ENCODE peak calls at places on chromosomes 1 and 21, in ten cellular contexts. C is HCT116, K is H7, B is fibroblast of lung, X is fibroblast of the aortic adventitia, N is Peyer's patch, E is SJSA1, D is heart right ventricle, Z is HFF-Myc, R is upper lobe of right lung. H is an unnamed sample.

GRCh38 chr21:37787456-37787855 is 128.8 kb downstream of the KCNJ6 start:
- DNase-seq in C (no peak), K (no peak), B (peak), X (peak), N (no peak), E (peak), D (no peak), Z (peak), R (no peak), H (peak)

GRCh38 chr21:27045281-27045985 is 78.5 kb upstream of the ADAMTS5 start:
- DNase-seq in C (no peak), K (no peak), B (peak), X (peak), N (no peak), E (no peak), D (no peak), Z (no peak), R (no peak), H (no peak)

GRCh38 chr1:23273450-23274133 is 56.3 kb upstream of the HTR1D start:
- DNase-seq in C (peak), K (no peak), B (peak), X (peak), N (no peak), E (peak), D (no peak), Z (peak), R (no peak), H (peak)

GRCh38 chr21:14900058-14900457 is 164.7 kb downstream of the NRIP1 start:
- DNase-seq in C (no peak), K (no peak), B (no peak), X (peak), N (no peak), E (no peak), D (no peak), Z (no peak), R (no peak), H (no peak)

GRCh38 chr1:187839873-187840272 is 1011.1 kb downstream of the PLA2G4A start:
- DNase-seq in C (no peak), K (no peak), B (no peak), X (no peak), N (no peak), E (no peak), D (no peak), Z (no peak), R (no peak), H (no peak)

GRCh38 chr1:49526672-49527071 is 497.1 kb downstream of the AGBL4 start:
- DNase-seq in C (no peak), K (no peak), B (no peak), X (no peak), N (no peak), E (no peak), D (no peak), Z (no peak), R (no peak), H (no peak)

GRCh38 chr21:46455575-46456385 is 2.9 kb upstream of the DIP2A start:
- DNase-seq in C (peak), K (no peak), B (peak), X (peak), N (no peak), E (peak), D (no peak), Z (no peak), R (no peak), H (no peak)

GRCh38 chr1:24381256-24381655 is 32.3 kb downstream of the STPG1 start:
- DNase-seq in C (no peak), K (no peak), B (no peak), X (no peak), N (no peak), E (no peak), D (no peak), Z (no peak), R (no peak), H (no peak)

GRCh38 chr1:50421768-50422674 is 1.2 kb downstream of the DMRTA2 start:
- DNase-seq in C (no peak), K (peak), B (no peak), X (no peak), N (no peak), E (peak), D (no peak), Z (no peak), R (no peak), H (no peak)

GRCh38 chr1:105017587-105017986 is 1267.9 kb downstream of the AMY1C start:
- DNase-seq in C (no peak), K (no peak), B (no peak), X (no peak), N (no peak), E (no peak), D (no peak), Z (no peak), R (no peak), H (no peak)

GRCh38 chr21:33327326-33327725 is 2.6 kb downstream of the IFNAR1 start:
- DNase-seq in C (no peak), K (no peak), B (no peak), X (no peak), N (no peak), E (no peak), D (no peak), Z (no peak), R (no peak), H (no peak)
- H3K4me3 ChIP-seq in C (no peak), K (no peak), B (no peak), X (no peak), N (no peak), E (no peak), D (no peak), Z (no peak), R (no peak), H (no peak)

GRCh38 chr1:109389638-109390341 is 7.9 kb downstream of the SORT1 start:
- DNase-seq in C (no peak), K (no peak), B (no peak), X (no peak), N (no peak), E (no peak), D (no peak), Z (no peak), R (no peak), H (no peak)

GRCh38 chr1:109391161-109391556 is 6.6 kb downstream of the SORT1 start:
- DNase-seq in C (no peak), K (no peak), B (peak), X (peak), N (no peak), E (no peak), D (no peak), Z (no peak), R (no peak), H (no peak)

GRCh38 chr1:109392788-109393580 is 4.7 kb downstream of the SORT1 start:
- DNase-seq in C (no peak), K (no peak), B (peak), X (no peak), N (peak), E (peak), D (peak), Z (no peak), R (peak), H (peak)

GRCh38 chr1:109392037-109392787 is 5.5 kb downstream of the SORT1 start:
- DNase-seq in C (no peak), K (no peak), B (peak), X (no peak), N (no peak), E (no peak), D (peak), Z (no peak), R (no peak), H (no peak)

DNA sequence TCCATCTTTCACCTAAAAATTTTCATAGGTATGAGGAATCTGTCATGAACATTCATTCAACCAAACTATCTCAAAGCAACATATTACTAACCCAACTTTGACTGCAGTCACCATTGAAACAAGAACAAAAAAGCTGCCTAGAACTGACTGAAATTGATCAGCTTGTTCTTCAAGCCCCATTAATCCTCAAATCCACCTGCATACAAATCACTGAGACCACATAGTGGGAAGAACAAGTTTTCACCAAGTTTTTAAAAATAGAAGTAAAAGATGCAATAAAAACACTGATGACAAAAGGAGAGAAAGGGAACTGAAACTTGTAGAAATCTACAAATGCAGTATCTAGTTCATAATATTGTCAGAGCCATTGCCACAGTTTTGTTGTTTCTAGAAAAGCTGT is 6.1 kb downstream of the SORT1 start:
- DNase-seq in C (no peak), K (no peak), B (no peak), X (no peak), N (no peak), E (no peak), D (no peak), Z (no peak), R (no peak), H (no peak)
- H3K4me3 ChIP-seq in C (no peak), K (no peak), B (peak), X (no peak), N (no peak), E (no peak), D (peak), Z (no peak), R (peak), H (no peak)

GRCh38 chr1:235918481-235918880 is 51.8 kb upstream of the LYST start:
- DNase-seq in C (no peak), K (no peak), B (no peak), X (no peak), N (no peak), E (peak), D (no peak), Z (no peak), R (no peak), H (no peak)
- H3K4me3 ChIP-seq in C (no peak), K (no peak), B (no peak), X (no peak), N (no peak), E (no peak), D (no peak), Z (no peak), R (no peak), H (no peak)

DNA sequence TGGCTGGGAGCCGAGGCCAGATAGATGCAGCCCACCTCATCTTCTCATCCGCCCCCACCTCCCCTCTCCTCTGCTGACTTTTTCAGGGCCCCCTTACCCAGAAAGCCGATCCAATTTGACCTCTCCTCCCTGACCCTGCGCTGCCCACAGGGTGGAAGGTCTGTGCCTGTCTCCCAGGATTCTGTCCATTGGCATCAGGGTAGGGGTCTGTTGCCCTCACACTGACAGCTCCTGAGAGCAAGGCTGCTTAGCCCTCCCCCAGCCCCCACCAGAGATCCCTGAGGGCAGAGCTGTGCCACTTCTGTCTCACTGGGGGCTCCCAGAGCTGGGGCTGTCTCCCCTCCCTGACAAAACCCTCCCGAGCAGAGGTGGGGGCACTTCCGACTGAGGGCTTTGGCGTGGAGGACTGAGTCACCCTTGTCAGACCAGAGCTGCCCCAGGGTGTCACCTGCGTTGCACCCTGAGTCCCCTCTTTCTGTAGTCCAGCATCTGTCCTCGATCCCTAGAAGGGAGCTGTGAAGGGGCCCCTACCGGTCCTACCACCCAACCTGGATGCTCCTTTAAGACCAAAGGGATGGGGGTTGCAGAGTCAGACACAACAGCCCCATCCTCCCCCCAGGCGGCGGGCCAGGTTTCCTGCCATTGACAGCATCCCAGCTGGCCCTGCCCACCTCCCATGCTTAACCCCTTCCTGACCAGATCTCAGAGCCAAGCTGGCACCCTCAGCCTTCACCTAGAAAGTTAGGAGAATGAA is 2.4 kb upstream of the FAM110D start:
- DNase-seq in C (no peak), K (peak), B (no peak), X (no peak), N (peak), E (no peak), D (peak), Z (no peak), R (no peak), H (no peak)
- H3K4me3 ChIP-seq in C (no peak), K (peak), B (no peak), X (no peak), N (no peak), E (no peak), D (peak), Z (no peak), R (peak), H (no peak)

DNA sequence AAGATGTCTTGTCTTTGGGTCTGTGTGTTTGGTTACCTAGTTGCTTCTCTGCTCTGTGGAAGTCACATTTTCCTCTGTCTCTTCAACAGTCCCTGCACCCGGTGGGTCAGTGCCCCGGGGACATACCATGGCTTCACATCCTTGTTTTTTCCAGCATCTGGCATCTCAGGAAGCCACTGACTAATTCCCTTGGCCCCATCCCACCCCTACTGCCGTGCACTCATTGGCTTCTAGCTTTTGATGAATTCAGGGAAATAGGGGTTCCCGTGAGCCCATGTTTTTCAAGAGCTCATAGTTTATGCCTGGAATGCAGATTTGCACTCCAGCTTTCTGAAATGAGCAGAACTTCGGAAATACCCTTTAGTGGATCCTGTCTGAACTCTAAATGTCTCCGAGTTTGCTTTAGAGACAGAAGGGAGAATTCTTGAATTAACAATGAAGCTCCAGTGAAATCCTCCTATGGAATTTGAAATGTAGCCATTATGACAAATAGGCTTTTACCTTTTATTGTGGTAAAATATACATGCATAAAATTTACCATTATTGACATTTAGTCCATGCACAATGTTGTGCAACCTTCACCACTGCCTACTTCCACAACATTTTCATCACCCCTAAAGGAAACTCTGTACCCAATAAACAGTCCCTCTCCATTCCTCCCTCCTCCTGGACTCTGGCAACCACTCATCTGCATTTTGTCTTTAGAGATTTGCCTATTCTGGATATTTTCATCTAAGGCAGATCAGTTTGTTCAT is 67.5 kb downstream of the CLIC6 start:
- DNase-seq in C (no peak), K (no peak), B (no peak), X (peak), N (no peak), E (no peak), D (no peak), Z (no peak), R (no peak), H (no peak)
- H3K4me3 ChIP-seq in C (no peak), K (no peak), B (no peak), X (no peak), N (no peak), E (no peak), D (no peak), Z (no peak), R (no peak), H (no peak)

DNA sequence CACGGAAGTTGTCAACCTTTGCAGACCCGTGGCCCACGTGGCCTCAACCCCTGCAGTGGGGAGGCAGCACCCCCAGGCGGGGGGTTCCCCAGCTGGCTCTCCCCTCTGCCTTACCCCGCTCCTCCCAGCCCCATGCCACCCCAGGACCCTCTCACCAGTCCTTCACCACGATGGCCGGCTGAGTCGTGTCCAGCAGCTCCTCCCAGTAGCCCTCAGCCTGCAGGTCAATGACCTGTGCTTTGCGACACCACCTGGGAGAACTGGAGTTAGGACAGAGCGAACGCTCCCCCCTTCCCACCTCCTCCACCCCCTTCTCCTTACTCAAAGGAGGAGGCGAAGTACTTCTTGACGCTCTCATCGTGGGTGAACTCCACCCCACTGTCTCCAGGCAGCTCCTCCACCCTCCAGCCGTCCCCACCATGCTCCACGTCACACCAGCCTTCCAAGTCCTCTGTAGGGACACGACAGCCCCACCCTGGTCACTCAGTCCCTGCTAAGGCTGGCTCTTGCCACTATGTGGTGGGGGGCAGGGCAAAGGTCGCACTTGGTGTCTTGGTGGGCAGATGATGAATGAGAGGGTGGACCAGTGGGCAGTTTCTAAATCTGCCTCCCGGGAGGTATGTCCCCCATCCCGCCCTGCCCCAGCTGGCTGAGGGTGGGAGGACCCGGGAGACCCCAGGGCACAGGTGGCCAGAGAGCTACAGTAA is 4.5 kb downstream of the FBXO2 start:
- DNase-seq in C (no peak), K (no peak), B (no peak), X (no peak), N (no peak), E (no peak), D (no peak), Z (no peak), R (peak), H (no peak)
- H3K4me3 ChIP-seq in C (no peak), K (no peak), B (no peak), X (no peak), N (no peak), E (no peak), D (no peak), Z (no peak), R (peak), H (no peak)

GRCh38 chr1:244329591-244330317 is 122.0 kb downstream of the ADSS2 start:
- DNase-seq in C (no peak), K (no peak), B (no peak), X (no peak), N (no peak), E (no peak), D (no peak), Z (no peak), R (no peak), H (no peak)
- H3K4me3 ChIP-seq in C (no peak), K (no peak), B (no peak), X (no peak), N (no peak), E (no peak), D (no peak), Z (no peak), R (no peak), H (no peak)

GRCh38 chr1:20729155-20729931 is 3.2 kb downstream of the SH2D5 start:
- DNase-seq in C (no peak), K (peak), B (no peak), X (no peak), N (peak), E (no peak), D (no peak), Z (no peak), R (peak), H (no peak)

GRCh38 chr1:20729990-20730689 is 2.4 kb downstream of the SH2D5 start:
- DNase-seq in C (no peak), K (peak), B (no peak), X (no peak), N (peak), E (no peak), D (no peak), Z (no peak), R (peak), H (no peak)

GRCh38 chr1:20732071-20732587 is 374 bp downstream of the SH2D5 start:
- DNase-seq in C (no peak), K (peak), B (peak), X (peak), N (peak), E (peak), D (peak), Z (no peak), R (peak), H (peak)

GRCh38 chr1:20731057-20731991 is 1.2 kb downstream of the SH2D5 start:
- DNase-seq in C (no peak), K (no peak), B (no peak), X (no peak), N (peak), E (no peak), D (no peak), Z (no peak), R (peak), H (no peak)

DNA sequence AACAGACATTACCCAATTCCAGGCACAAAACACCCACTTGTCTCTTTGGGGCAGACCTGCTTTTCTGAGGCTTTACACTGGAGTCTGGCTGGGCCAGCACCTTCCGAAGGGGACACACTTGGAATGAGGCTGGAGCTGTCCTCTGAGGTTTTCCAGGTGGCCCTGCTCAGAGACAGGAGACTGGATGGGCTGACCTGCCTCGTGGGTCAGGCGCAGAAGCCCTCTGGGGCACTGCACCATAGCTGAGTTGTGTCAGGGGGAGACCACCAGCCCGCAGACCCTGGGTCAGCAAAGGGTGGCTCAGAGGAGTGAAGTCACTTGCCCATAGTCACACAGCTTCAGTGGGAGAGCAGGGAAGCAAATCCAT is 1.8 kb downstream of the SH2D5 start:
- DNase-seq in C (no peak), K (no peak), B (no peak), X (no peak), N (no peak), E (no peak), D (no peak), Z (no peak), R (peak), H (no peak)
- H3K4me3 ChIP-seq in C (peak), K (no peak), B (peak), X (peak), N (no peak), E (no peak), D (no peak), Z (peak), R (no peak), H (peak)

GRCh38 chr1:56063461-56063860 is 515.9 kb downstream of the PLPP3 start:
- DNase-seq in C (no peak), K (no peak), B (no peak), X (no peak), N (no peak), E (no peak), D (peak), Z (no peak), R (no peak), H (no peak)
- H3K4me3 ChIP-seq in C (no peak), K (no peak), B (no peak), X (no peak), N (no peak), E (no peak), D (no peak), Z (no peak), R (no peak), H (no peak)